ENCODE peak calls at places on chromosomes 5 and 9, in seven cellular contexts. One of them, this sample, is unnamed.
A peak's percentile ranks its signal among the peaks of the same experiment; 100 is the strongest.

GRCh38 chr9:100379862-100380261 is 27.1 kb upstream of the TEX10 start:
- DNase-seq in stimulated activated CD8-positive, alpha-beta memory T cell treated with anti-CD3 and anti-CD28 coated beads, Interleukin-12 subunit alpha, Interleukin-12 subunit beta, amount 100 ng/mL, for 4 hours: no peak
- DNase-seq in GM06990: no peak
- DNase-seq in K562: no peak
- DNase-seq in iPS-NIHi11: no peak
- DNase-seq in NCI-H82: no peak
- DNase-seq in Ammon's horn: no peak
- DNase-seq in this sample: no peak

GRCh38 chr9:132804576-132805295 is 73.3 kb downstream of the AK8 start:
- DNase-seq in stimulated activated CD8-positive, alpha-beta memory T cell treated with anti-CD3 and anti-CD28 coated beads, Interleukin-12 subunit alpha, Interleukin-12 subunit beta, amount 100 ng/mL, for 4 hours: no peak
- DNase-seq in Ammon's horn: no peak
- DNase-seq in NCI-H82: no peak
- DNase-seq in K562: no peak
- DNase-seq in iPS-NIHi11: no peak
- DNase-seq in GM06990: no peak
- DNase-seq in this sample: no peak

GRCh38 chr9:25602366-25603044 is 75.7 kb downstream of the TUSC1 start:
- DNase-seq in Ammon's horn: no peak
- DNase-seq in iPS-NIHi11: peak; percentile 11
- DNase-seq in NCI-H82: no peak
- DNase-seq in stimulated activated CD8-positive, alpha-beta memory T cell treated with anti-CD3 and anti-CD28 coated beads, Interleukin-12 subunit alpha, Interleukin-12 subunit beta, amount 100 ng/mL, for 4 hours: no peak
- DNase-seq in K562: no peak
- DNase-seq in GM06990: no peak
- DNase-seq in this sample: no peak

GRCh38 chr9:105835721-105836120 is 141.4 kb downstream of the TMEM38B start:
- DNase-seq in iPS-NIHi11: no peak
- DNase-seq in Ammon's horn: no peak
- DNase-seq in GM06990: no peak
- DNase-seq in stimulated activated CD8-positive, alpha-beta memory T cell treated with anti-CD3 and anti-CD28 coated beads, Interleukin-12 subunit alpha, Interleukin-12 subunit beta, amount 100 ng/mL, for 4 hours: no peak
- DNase-seq in K562: no peak
- DNase-seq in NCI-H82: peak; percentile 60
- DNase-seq in this sample: no peak

GRCh38 chr9:98315551-98316060 is 60.2 kb upstream of the TBC1D2 start:
- DNase-seq in stimulated activated CD8-positive, alpha-beta memory T cell treated with anti-CD3 and anti-CD28 coated beads, Interleukin-12 subunit alpha, Interleukin-12 subunit beta, amount 100 ng/mL, for 4 hours: peak; percentile 36
- DNase-seq in K562: peak; percentile 92
- DNase-seq in Ammon's horn: peak; percentile 83
- DNase-seq in NCI-H82: peak; percentile 97
- DNase-seq in iPS-NIHi11: peak; percentile 98
- DNase-seq in GM06990: peak; percentile 51
- DNase-seq in this sample: peak; percentile 89

GRCh38 chr9:122445155-122445749 is 32.5 kb downstream of the OR1J1 start:
- DNase-seq in K562: no peak
- DNase-seq in iPS-NIHi11: no peak
- DNase-seq in NCI-H82: no peak
- DNase-seq in GM06990: no peak
- DNase-seq in stimulated activated CD8-positive, alpha-beta memory T cell treated with anti-CD3 and anti-CD28 coated beads, Interleukin-12 subunit alpha, Interleukin-12 subunit beta, amount 100 ng/mL, for 4 hours: no peak
- DNase-seq in Ammon's horn: no peak
- DNase-seq in this sample: no peak

GRCh38 chr5:71892641-71893340 is 173.7 kb downstream of the CARTPT start:
- DNase-seq in GM06990: no peak
- DNase-seq in iPS-NIHi11: peak; percentile 19
- DNase-seq in NCI-H82: no peak
- DNase-seq in stimulated activated CD8-positive, alpha-beta memory T cell treated with anti-CD3 and anti-CD28 coated beads, Interleukin-12 subunit alpha, Interleukin-12 subunit beta, amount 100 ng/mL, for 4 hours: no peak
- DNase-seq in Ammon's horn: peak; percentile 23
- DNase-seq in K562: no peak
- DNase-seq in this sample: no peak

GRCh38 chr5:168401226-168401625 is 85.0 kb upstream of the RARS1 start:
- DNase-seq in K562: no peak
- DNase-seq in GM06990: no peak
- DNase-seq in NCI-H82: no peak
- DNase-seq in stimulated activated CD8-positive, alpha-beta memory T cell treated with anti-CD3 and anti-CD28 coated beads, Interleukin-12 subunit alpha, Interleukin-12 subunit beta, amount 100 ng/mL, for 4 hours: no peak
- DNase-seq in Ammon's horn: no peak
- DNase-seq in iPS-NIHi11: no peak
- DNase-seq in this sample: no peak

GRCh38 chr5:24591426-24591825 is 53.4 kb downstream of the CDH10 start:
- DNase-seq in K562: no peak
- DNase-seq in GM06990: no peak
- DNase-seq in NCI-H82: peak; percentile 65
- DNase-seq in Ammon's horn: no peak
- DNase-seq in iPS-NIHi11: no peak
- DNase-seq in stimulated activated CD8-positive, alpha-beta memory T cell treated with anti-CD3 and anti-CD28 coated beads, Interleukin-12 subunit alpha, Interleukin-12 subunit beta, amount 100 ng/mL, for 4 hours: no peak
- DNase-seq in this sample: no peak

This sample was measured in stimulated activated effector memory CD8-positive, alpha-beta T cell treated with anti-CD3 and anti-CD28 coated beads, Interleukin-12 subunit alpha, Interleukin-12 subunit beta, amount 100 ng/mL, for 72 hours.